ENCODE peak calls at places on chromosome 1, in six cellular contexts. One of them, this sample, is unnamed.

GRCh38 chr1:78561856-78562255 is 58.4 kb upstream of the IFI44L start:
- DNase-seq in GM06990: no peak
- DNase-seq in GM13976: no peak
- DNase-seq in body of pancreas: no peak
- DNase-seq in cardiac muscle cell: peak; percentile 51
- DNase-seq in HCT116: no peak
- DNase-seq in this sample: no peak

GRCh38 chr1:23103001-23103879 is 65.4 kb downstream of the LUZP1 start:
- DNase-seq in GM06990: no peak
- DNase-seq in GM13976: peak; percentile 58
- DNase-seq in body of pancreas: no peak
- DNase-seq in cardiac muscle cell: peak; percentile 55
- DNase-seq in HCT116: peak; percentile 31
- DNase-seq in this sample: no peak

GRCh38 chr1:2983319-2983705 is 38.0 kb upstream of the ACTRT2 start:
- DNase-seq in GM06990: no peak
- DNase-seq in GM13976: no peak
- DNase-seq in body of pancreas: no peak
- DNase-seq in cardiac muscle cell: no peak
- DNase-seq in HCT116: no peak
- DNase-seq in this sample: no peak

GRCh38 chr1:185073725-185074124 is 28.4 kb downstream of the RNF2 start:
- DNase-seq in GM06990: no peak
- DNase-seq in GM13976: no peak
- DNase-seq in body of pancreas: no peak
- DNase-seq in cardiac muscle cell: peak; percentile 19
- DNase-seq in HCT116: no peak
- DNase-seq in this sample: no peak

GRCh38 chr1:160428053-160428452 is 27.7 kb downstream of the VANGL2 start:
- DNase-seq in GM06990: no peak
- DNase-seq in GM13976: no peak
- DNase-seq in body of pancreas: no peak
- DNase-seq in cardiac muscle cell: no peak
- DNase-seq in HCT116: no peak
- DNase-seq in this sample: no peak

GRCh38 chr1:179995576-179995975 is 41.0 kb downstream of the CEP350 start:
- DNase-seq in GM06990: no peak
- DNase-seq in GM13976: no peak
- DNase-seq in body of pancreas: no peak
- DNase-seq in cardiac muscle cell: peak; percentile 29
- DNase-seq in HCT116: no peak
- DNase-seq in this sample: no peak

GRCh38 chr1:187605736-187606135 is 777.0 kb downstream of the PLA2G4A start:
- DNase-seq in GM06990: no peak
- DNase-seq in GM13976: no peak
- DNase-seq in body of pancreas: no peak
- DNase-seq in cardiac muscle cell: no peak
- DNase-seq in HCT116: no peak
- DNase-seq in this sample: no peak

GRCh38 chr1:245041058-245041698 is 113.6 kb upstream of the KIF26B start:
- DNase-seq in GM06990: no peak
- DNase-seq in GM13976: no peak
- DNase-seq in body of pancreas: no peak
- DNase-seq in cardiac muscle cell: no peak
- DNase-seq in HCT116: no peak
- DNase-seq in this sample: no peak

GRCh38 chr1:31791131-31791858 is 24.5 kb downstream of the SPOCD1 start:
- DNase-seq in GM06990: no peak
- DNase-seq in GM13976: no peak
- DNase-seq in body of pancreas: no peak
- DNase-seq in cardiac muscle cell: no peak
- DNase-seq in HCT116: no peak
- DNase-seq in this sample: no peak

GRCh38 chr1:179197690-179198297 is 31.7 kb downstream of the ABL2 start:
- DNase-seq in GM06990: no peak
- DNase-seq in GM13976: no peak
- DNase-seq in body of pancreas: no peak
- DNase-seq in cardiac muscle cell: no peak
- DNase-seq in HCT116: no peak
- DNase-seq in this sample: no peak

GRCh38 chr1:31668303-31668883 is 23.7 kb upstream of the PEF1 start:
- DNase-seq in GM06990: no peak
- DNase-seq in GM13976: no peak
- DNase-seq in body of pancreas: no peak
- DNase-seq in cardiac muscle cell: no peak
- DNase-seq in HCT116: no peak
- DNase-seq in this sample: no peak

GRCh38 chr1:26122988-26123973 is 11.7 kb downstream of the PDIK1L start:
- DNase-seq in GM06990: no peak
- DNase-seq in GM13976: no peak
- DNase-seq in body of pancreas: no peak
- DNase-seq in cardiac muscle cell: no peak
- DNase-seq in HCT116: no peak
- DNase-seq in this sample: no peak

GRCh38 chr1:31065310-31066217 is at the start of gene PUM1:
- DNase-seq in GM06990: peak; percentile 98
- DNase-seq in GM13976: peak; percentile 95
- DNase-seq in body of pancreas: peak; percentile 100
- DNase-seq in cardiac muscle cell: peak; percentile 99
- DNase-seq in HCT116: peak; percentile 96
- DNase-seq in this sample: peak; percentile 90

DNA sequence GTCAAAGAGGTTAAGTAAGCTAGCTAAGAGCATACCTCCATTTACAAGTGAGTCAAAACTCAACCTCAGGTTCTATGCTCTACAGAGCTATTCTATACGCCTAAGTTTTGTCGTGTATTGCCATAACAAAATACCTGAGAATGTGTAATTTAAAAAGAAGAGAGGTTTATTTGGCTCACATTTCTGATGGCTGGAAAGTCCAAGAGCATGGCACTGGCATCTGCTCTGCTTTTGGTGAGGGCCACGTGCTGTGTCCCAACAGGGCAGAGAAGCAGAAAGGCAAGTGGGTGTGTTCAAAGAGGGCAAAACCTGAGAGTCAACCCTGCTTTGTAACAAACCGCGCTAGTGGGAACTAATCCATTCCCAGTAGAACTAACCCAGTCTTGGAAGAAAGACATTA is 60.9 kb upstream of the POU2F1 start:
- DNase-seq in GM06990: no peak
- DNase-seq in GM13976: no peak
- DNase-seq in body of pancreas: no peak
- DNase-seq in cardiac muscle cell: no peak
- DNase-seq in HCT116: no peak
- DNase-seq in this sample: no peak
- TF ChIP-seq CTCF in GM06990: no peak
- TF ChIP-seq CTCF in GM13976: no peak
- TF ChIP-seq CTCF in body of pancreas: no peak
- TF ChIP-seq CTCF in cardiac muscle cell: no peak
- TF ChIP-seq CTCF in HCT116: no peak
- TF ChIP-seq CTCF in this sample: no peak

DNA sequence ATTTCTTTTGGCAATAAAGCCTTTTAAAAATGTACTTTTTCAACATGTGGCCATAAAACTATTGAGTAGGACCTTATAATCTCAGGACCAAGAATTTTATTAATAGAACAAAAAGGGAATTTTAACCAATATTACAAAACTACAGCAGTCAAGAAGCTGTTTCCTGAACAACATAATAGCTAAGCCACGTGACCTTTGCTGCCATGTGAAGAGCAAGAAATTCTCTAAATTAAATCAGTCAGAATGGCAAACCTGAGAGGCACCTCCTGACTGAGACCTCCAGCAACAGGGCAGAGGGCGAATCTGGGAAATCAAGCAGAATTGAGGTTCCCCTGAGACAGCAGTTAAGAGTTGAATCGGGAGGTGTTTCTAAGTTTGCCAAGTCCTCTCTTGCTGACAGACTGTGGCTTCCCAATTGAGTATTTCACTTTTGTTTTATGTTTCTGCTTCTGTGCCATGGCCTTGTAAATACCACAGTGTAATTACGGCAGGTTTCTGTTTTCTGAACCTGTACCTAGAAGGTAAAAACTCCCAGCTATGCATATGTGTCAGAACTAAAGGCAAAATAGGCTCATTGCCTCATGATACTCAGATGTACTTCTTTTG is 358.4 kb downstream of the NTNG1 start:
- DNase-seq in GM06990: peak; percentile 36
- DNase-seq in GM13976: peak; percentile 29
- DNase-seq in body of pancreas: no peak
- DNase-seq in cardiac muscle cell: no peak
- DNase-seq in HCT116: no peak
- DNase-seq in this sample: no peak
- TF ChIP-seq CTCF in GM06990: no peak
- TF ChIP-seq CTCF in GM13976: no peak
- TF ChIP-seq CTCF in body of pancreas: no peak
- TF ChIP-seq CTCF in cardiac muscle cell: no peak
- TF ChIP-seq CTCF in HCT116: no peak
- TF ChIP-seq CTCF in this sample: no peak

DNA sequence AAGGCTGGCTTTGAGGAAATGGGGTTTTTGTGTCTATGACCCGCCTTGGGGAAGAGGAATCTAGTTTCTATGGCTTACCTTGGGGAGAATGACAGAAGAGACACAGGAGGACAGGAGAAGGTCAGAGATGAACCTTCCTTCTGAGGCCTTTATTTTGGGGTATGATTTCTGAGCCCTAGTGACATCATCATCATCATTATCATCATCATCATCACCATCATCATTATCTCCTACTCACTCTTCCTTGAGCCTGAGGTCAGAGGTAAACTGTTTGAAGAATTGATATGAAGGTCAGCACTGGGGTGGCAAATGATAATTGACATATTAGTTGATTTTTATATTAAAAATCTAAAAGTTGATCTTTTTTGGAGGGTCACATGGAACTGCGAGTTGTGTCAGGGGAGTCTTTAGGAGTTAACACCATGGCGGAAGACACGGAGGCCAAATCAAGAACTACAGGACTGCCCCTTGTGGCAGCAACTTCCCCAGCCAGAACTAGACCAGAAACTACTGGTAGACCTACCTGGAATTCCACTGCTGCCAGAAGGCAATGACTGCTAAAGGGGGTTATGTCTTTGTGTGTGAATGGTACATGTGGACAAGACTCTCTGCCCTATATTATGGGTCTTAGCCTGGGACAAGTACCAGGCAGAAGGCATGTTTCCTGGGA is 49.8 kb upstream of the WLS start:
- DNase-seq in GM06990: no peak
- DNase-seq in GM13976: no peak
- DNase-seq in body of pancreas: no peak
- DNase-seq in cardiac muscle cell: no peak
- DNase-seq in HCT116: peak; percentile 3
- DNase-seq in this sample: no peak
- TF ChIP-seq CTCF in GM06990: no peak
- TF ChIP-seq CTCF in GM13976: no peak
- TF ChIP-seq CTCF in body of pancreas: no peak
- TF ChIP-seq CTCF in cardiac muscle cell: no peak
- TF ChIP-seq CTCF in HCT116: no peak
- TF ChIP-seq CTCF in this sample: no peak

DNA sequence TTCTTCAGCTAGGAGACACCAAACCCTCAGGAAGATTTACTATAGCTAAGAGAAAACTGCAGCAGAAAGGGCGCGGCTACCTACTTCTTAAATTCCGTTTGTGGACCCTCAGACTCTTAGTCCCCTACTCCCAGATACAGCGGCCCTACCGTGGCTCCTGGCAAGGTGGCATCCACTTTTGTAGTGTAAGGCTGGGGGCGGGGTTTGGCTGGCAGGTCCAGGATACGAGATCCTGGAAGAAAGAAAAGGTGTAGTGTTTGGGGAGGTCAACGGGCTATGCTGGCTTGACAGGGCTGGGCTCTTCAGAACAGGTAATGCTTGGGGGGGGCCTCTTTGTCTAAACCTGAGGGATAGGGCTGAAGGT is 280 bp downstream of the CREB3L4 start:
- DNase-seq in GM06990: no peak
- DNase-seq in GM13976: no peak
- DNase-seq in body of pancreas: peak; percentile 80
- DNase-seq in cardiac muscle cell: no peak
- DNase-seq in HCT116: no peak
- DNase-seq in this sample: no peak
- TF ChIP-seq CTCF in GM06990: no peak
- TF ChIP-seq CTCF in GM13976: no peak
- TF ChIP-seq CTCF in body of pancreas: no peak
- TF ChIP-seq CTCF in cardiac muscle cell: no peak
- TF ChIP-seq CTCF in HCT116: no peak
- TF ChIP-seq CTCF in this sample: no peak

DNA sequence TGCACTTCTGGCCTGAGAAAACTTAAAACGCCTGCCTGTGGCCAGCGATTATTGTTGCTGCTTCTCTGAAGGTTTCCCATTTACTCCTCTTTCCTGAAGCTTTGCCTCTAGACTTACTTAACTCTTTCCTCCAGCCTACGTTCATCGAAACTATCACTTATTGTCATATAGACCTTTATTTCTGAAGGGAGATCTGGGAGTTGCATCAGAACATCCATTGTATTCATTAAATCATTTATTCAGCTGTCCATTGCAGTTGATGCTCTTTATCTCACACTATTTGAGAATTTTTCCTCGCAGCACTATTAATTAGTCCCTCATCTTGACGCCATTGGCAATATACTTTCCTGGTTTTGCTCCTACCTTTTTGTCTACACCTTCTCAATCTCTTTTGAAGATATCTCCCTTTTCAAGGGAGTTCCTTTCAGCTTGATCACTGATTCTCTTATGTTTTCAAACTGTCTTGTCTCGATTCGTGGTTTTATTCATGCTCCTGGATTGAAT is 730 bp upstream of the LRIF1 start:
- DNase-seq in GM06990: no peak
- DNase-seq in GM13976: no peak
- DNase-seq in body of pancreas: no peak
- DNase-seq in cardiac muscle cell: no peak
- DNase-seq in HCT116: no peak
- DNase-seq in this sample: no peak
- TF ChIP-seq CTCF in GM06990: no peak
- TF ChIP-seq CTCF in GM13976: no peak
- TF ChIP-seq CTCF in body of pancreas: no peak
- TF ChIP-seq CTCF in cardiac muscle cell: no peak
- TF ChIP-seq CTCF in HCT116: no peak
- TF ChIP-seq CTCF in this sample: no peak

DNA sequence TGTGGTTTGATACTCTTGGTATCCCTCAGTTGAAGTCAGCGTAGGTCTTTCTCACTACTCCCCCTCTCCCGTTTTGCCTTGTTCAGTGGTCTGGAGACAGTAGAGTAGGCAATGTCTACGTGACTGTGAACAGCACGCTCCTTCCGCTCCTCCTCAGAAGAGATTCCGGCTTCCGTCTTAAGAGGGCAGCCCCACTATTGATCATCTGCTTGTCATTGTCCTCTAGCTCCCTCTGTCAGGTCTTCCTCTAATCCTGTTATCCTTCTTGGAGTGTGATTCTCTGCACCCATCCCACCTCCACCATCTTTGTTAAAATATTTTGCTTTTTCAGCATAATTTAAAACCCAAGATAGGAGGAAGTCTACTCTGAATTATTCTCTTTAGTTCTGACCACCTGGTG is 129.9 kb upstream of the KCNK2 start:
- DNase-seq in GM06990: no peak
- DNase-seq in GM13976: no peak
- DNase-seq in body of pancreas: no peak
- DNase-seq in cardiac muscle cell: no peak
- DNase-seq in HCT116: peak; percentile 8
- DNase-seq in this sample: no peak
- TF ChIP-seq CTCF in GM06990: no peak
- TF ChIP-seq CTCF in GM13976: no peak
- TF ChIP-seq CTCF in body of pancreas: no peak
- TF ChIP-seq CTCF in cardiac muscle cell: no peak
- TF ChIP-seq CTCF in HCT116: peak; percentile 57
- TF ChIP-seq CTCF in this sample: no peak

This sample was measured in HFF-Myc.